ENCODE peak calls at places on chromosomes 1 and 21, in five cellular contexts. I is IMR-90, M is stomach, Y is colonic mucosa, V is cardiac muscle cell. B is an unnamed sample. For H3K9me3, the result is how much of the 10 kb centered on the place peaks cover.

GRCh38 chr21:41112740-41113692 is 54.9 kb upstream of the BACE2 start:
- DNase-seq in Y (no peak), M (no peak), I (peak), V (peak), B (no peak)

GRCh38 chr1:15058261-15058660 is 95.3 kb upstream of the TMEM51 start:
- DNase-seq in Y (no peak), M (no peak), V (no peak), I (no peak), B (no peak)

GRCh38 chr21:15065381-15066230 is 806 bp upstream of the NRIP1 start:
- DNase-seq in V (peak), M (peak), Y (peak), I (peak), B (no peak)

GRCh38 chr1:168920456-168921094 is 185.9 kb upstream of the ATP1B1 start:
- DNase-seq in I (peak), M (peak), Y (no peak), V (peak), B (peak)

GRCh38 chr1:81803423-81804103 is 2.8 kb downstream of the ADGRL2 start:
- DNase-seq in Y (peak), I (peak), V (peak), M (no peak), B (no peak)

GRCh38 chr21:42735061-42735460 is 81.6 kb downstream of the PDE9A start:
- DNase-seq in I (no peak), M (no peak), V (no peak), Y (no peak), B (no peak)

GRCh38 chr1:172278478-172278877 is 142.0 kb upstream of the C1orf105 start:
- DNase-seq in Y (no peak), V (peak), I (peak), M (no peak), B (no peak)

GRCh38 chr1:238499036-238499435 is 608.3 kb upstream of the ZP4 start:
- DNase-seq in Y (no peak), V (no peak), I (no peak), M (no peak), B (no peak)

GRCh38 chr1:173210273-173210672 is 3.1 kb upstream of the TNFSF4 start:
- DNase-seq in I (no peak), Y (peak), V (no peak), M (no peak), B (no peak)

GRCh38 chr1:43522776-43523480 is 7.8 kb upstream of the PTPRF start:
- DNase-seq in I (peak), V (peak), M (peak), Y (peak), B (peak)

GRCh38 chr1:44798481-44799365 is 1.5 kb upstream of the PLK3 start:
- DNase-seq in Y (no peak), I (no peak), V (no peak), M (no peak), B (no peak)

GRCh38 chr1:4207183-4207582 is 307.1 kb upstream of the C1orf174 start:
- DNase-seq in V (no peak), M (no peak), Y (no peak), I (no peak), B (no peak)

GRCh38 chr1:185864331-185864730 is 130.1 kb downstream of the HMCN1 start:
- DNase-seq in I (no peak), Y (peak), M (no peak), V (no peak), B (no peak)

GRCh38 chr1:157193702-157194391 is 55.7 kb upstream of the ETV3 start:
- DNase-seq in I (peak), M (peak), Y (peak), V (peak), B (peak)
- TF ChIP-seq CTCF in I (peak), M (no peak), Y (peak), V (peak), B (peak)

GRCh38 chr1:28864695-28865094 is 49.7 kb upstream of the EPB41 start:
- DNase-seq in V (no peak), Y (no peak), I (no peak), M (no peak), B (no peak)
- H3K27ac ChIP-seq in V (no peak), Y (no peak), I (no peak), M (no peak), B (no peak)

DNA sequence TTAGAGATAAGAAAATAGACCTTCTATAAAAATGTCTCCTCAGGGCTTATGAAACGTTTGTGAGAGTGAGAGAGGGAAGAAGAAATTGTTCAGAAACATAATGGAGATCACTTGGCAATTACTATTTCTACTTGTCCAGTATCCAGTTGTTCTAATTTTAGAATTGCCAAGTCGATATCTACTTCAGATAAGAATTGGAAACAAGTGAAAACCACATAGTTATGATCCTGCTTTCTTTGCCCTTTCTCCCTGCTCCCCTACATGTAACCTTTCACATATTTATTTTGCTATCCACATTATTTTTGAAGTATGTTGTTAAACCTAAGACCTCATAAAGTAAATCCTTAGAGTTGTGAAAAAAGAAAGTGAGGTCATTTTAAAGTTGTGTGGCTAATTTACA is 1154.7 kb upstream of the ADGRL2 start:
- DNase-seq in M (no peak), I (no peak), Y (no peak), V (no peak), B (no peak)
- H3K9me3 ChIP-seq in M (under half), I (under half), Y (under half), V (under half), B (under half)

DNA sequence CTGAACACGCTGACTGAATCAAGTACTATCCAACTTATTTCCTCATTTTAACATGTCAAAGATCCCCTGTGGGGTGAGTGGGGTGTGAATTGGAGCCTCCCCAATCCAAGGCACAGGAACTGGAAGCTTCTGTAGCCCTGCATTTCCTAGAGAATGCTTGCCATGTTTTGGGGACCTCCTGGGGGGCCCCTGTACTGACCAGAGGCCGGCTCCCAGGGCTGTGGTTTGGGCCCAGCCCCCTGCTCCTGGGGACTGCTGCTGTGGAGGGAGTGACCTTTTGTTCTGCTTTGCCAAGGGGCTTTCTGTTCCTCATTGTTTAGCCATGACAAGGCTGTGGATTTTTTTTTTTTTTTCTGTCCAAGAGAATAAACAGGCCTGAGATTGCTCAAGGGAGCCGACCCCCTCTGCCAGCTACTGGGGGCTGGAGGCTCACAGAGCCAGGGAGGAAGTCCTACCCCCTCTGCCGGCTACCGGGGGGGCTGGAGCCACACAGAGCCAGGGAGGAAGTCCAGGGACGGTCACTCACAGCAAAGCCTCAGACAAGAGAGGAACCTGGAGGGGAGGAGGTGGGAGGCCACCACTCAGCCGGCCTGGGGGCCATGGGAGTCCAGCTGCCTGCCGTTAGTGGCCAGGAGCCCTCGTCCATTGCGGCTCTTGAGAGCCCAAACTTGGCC is 17.4 kb downstream of the TNFRSF1B start:
- DNase-seq in V (peak), I (peak), M (peak), Y (peak), B (no peak)
- TF ChIP-seq CTCF in V (peak), I (peak), M (no peak), Y (no peak), B (no peak)

B was measured in Panc1.